ENCODE peak calls at places on chromosomes 11 and 22, in five cellular contexts. C is epithelial cell of prostate, D is activated T-cell treated with anti-CD3 and anti-CD28 coated beads for 1 hour, Q is aorta, K is RPMI7951. R is an unnamed sample.

GRCh38 chr11:67697846-67698245 is 23.4 kb upstream of the ALDH3B2 start:
- DNase-seq in K (no peak), D (no peak), Q (no peak), C (no peak), R (no peak)

GRCh38 chr22:35397095-35397904 is 2.6 kb upstream of the MCM5 start:
- DNase-seq in D (no peak), C (no peak), Q (no peak), K (no peak), R (no peak)

GRCh38 chr11:110362916-110363574 is 66.6 kb upstream of the RDX start:
- DNase-seq in C (no peak), Q (no peak), D (no peak), K (peak; percentile 71), R (no peak)

GRCh38 chr11:79045018-79045787 is 395.6 kb downstream of the TENM4 start:
- DNase-seq in C (no peak), K (no peak), D (no peak), Q (no peak), R (no peak)

GRCh38 chr11:18958221-18958910 is 19.2 kb upstream of the MRGPRX1 start:
- DNase-seq in Q (no peak), C (no peak), D (no peak), K (no peak), R (no peak)

GRCh38 chr22:47606426-47606825 is 844.0 kb downstream of the TBC1D22A start:
- DNase-seq in C (no peak), D (no peak), K (no peak), Q (no peak), R (no peak)

GRCh38 chr22:40610329-40610850 is 26.1 kb downstream of the MRTFA start:
- DNase-seq in K (no peak), D (no peak), Q (no peak), C (no peak), R (no peak)

GRCh38 chr11:9280655-9281301 is 15.6 kb upstream of the DENND5A start:
- DNase-seq in D (peak; percentile 28), C (peak; percentile 34), Q (no peak), K (peak; percentile 83), R (peak; percentile 19)

GRCh38 chr11:74005721-74006517 is 3.0 kb downstream of the UCP3 start:
- DNase-seq in K (no peak), D (no peak), C (no peak), Q (no peak), R (no peak)

GRCh38 chr22:19805821-19806212 is 45.2 kb downstream of the TBX1 start:
- DNase-seq in D (no peak), Q (no peak), K (peak; percentile 92), C (no peak), R (no peak)

GRCh38 chr11:76226626-76227025 is 20.3 kb upstream of the WNT11 start:
- DNase-seq in Q (no peak), D (no peak), C (no peak), K (no peak), R (no peak)

GRCh38 chr22:17418890-17419324 is 49.6 kb downstream of the CECR2 start:
- DNase-seq in D (no peak), K (no peak), C (no peak), Q (no peak), R (no peak)

GRCh38 chr11:102238287-102238894 is 78.9 kb upstream of the BIRC3 start:
- DNase-seq in C (no peak), Q (no peak), D (no peak), K (no peak), R (no peak)

R was measured in H1.